ENCODE peak calls at places on chromosomes 13 and 19, in four cellular contexts. O is IMR-90, T is neural progenitor cell, Y is uterus. D is an unnamed sample.

GRCh38 chr19:46546194-46546896 is 50.7 kb upstream of the PNMA8B start:
- DNase-seq in O (peak; percentile 14), T (peak; percentile 51), Y (no peak), D (no peak)

GRCh38 chr13:21118180-21118579 is 56.8 kb upstream of the LATS2 start:
- DNase-seq in O (no peak), T (no peak), Y (no peak), D (no peak)

GRCh38 chr13:110287031-110287828 is 19.7 kb downstream of the COL4A1 start:
- DNase-seq in O (no peak), T (no peak), Y (no peak), D (peak; percentile 73)

GRCh38 chr13:32278456-32278855 is 36.7 kb downstream of the ZAR1L start:
- DNase-seq in O (peak; percentile 91), T (no peak), Y (no peak), D (no peak)

GRCh38 chr19:33098023-33098652 is 17.2 kb downstream of the GPATCH1 start:
- DNase-seq in O (no peak), T (no peak), Y (no peak), D (no peak)

GRCh38 chr19:7742991-7743390 is 4.3 kb downstream of the CD209 start:
- DNase-seq in O (no peak), T (no peak), Y (no peak), D (no peak)

GRCh38 chr13:78607409-78608253 is 4.3 kb upstream of the POU4F1 start:
- DNase-seq in O (no peak), T (peak; percentile 62), Y (no peak), D (no peak)

GRCh38 chr19:55368701-55369563 is 1.3 kb downstream of the IL11 start:
- DNase-seq in O (peak; percentile 49), T (peak; percentile 63), Y (no peak), D (no peak)

GRCh38 chr13:106105153-106105552 is 430.3 kb downstream of the EFNB2 start:
- DNase-seq in O (peak; percentile 11), T (no peak), Y (no peak), D (no peak)

GRCh38 chr13:59734393-59734792 is 429.3 kb downstream of the DIAPH3 start:
- DNase-seq in O (no peak), T (peak; percentile 44), Y (no peak), D (no peak)

GRCh38 chr19:15381864-15382263 is 2.3 kb upstream of the AKAP8 start:
- DNase-seq in O (no peak), T (no peak), Y (no peak), D (no peak)

GRCh38 chr13:43113603-43114002 is 90.2 kb downstream of the DNAJC15 start:
- DNase-seq in O (peak; percentile 70), T (no peak), Y (no peak), D (no peak)

GRCh38 chr13:42820450-42820849 is 39.1 kb downstream of the FAM216B start:
- DNase-seq in O (no peak), T (no peak), Y (no peak), D (no peak)

GRCh38 chr19:14113762-14114414 is 3.7 kb downstream of the PRKACA start:
- DNase-seq in O (no peak), T (no peak), Y (no peak), D (no peak)

GRCh38 chr13:99281811-99282263 is 23.7 kb upstream of the GPR18 start:
- DNase-seq in O (no peak), T (no peak), Y (no peak), D (no peak)

GRCh38 chr13:93529961-93530360 is 303.4 kb downstream of the GPC6 start:
- DNase-seq in O (peak; percentile 50), T (no peak), Y (no peak), D (no peak)

GRCh38 chr19:56507446-56508281 is at the start of gene ZNF471:
- DNase-seq in O (peak; percentile 98), T (peak; percentile 96), Y (peak; percentile 99), D (peak; percentile 98)

GRCh38 chr19:45569619-45570421 is 14.8 kb downstream of the OPA3 start:
- DNase-seq in O (no peak), T (peak; percentile 80), Y (no peak), D (no peak)

GRCh38 chr19:7415163-7415856 is 66.6 kb downstream of the ARHGEF18 start:
- DNase-seq in O (peak; percentile 86), T (no peak), Y (no peak), D (no peak)

GRCh38 chr19:50492303-50493052 is 15.8 kb upstream of the GARIN5A start:
- DNase-seq in O (no peak), T (peak; percentile 24), Y (no peak), D (no peak)

GRCh38 chr13:101449971-101450748 is 2.3 kb upstream of the ITGBL1 start:
- DNase-seq in O (peak; percentile 93), T (no peak), Y (no peak), D (no peak)

GRCh38 chr19:7458675-7459074 is 30.2 kb downstream of the PEX11G start:
- DNase-seq in O (no peak), T (no peak), Y (no peak), D (no peak)

GRCh38 chr13:113729329-113730019 is 29.6 kb upstream of the TMEM255B start:
- DNase-seq in O (no peak), T (no peak), Y (no peak), D (no peak)

GRCh38 chr19:33110201-33110910 is 21.6 kb upstream of the WDR88 start:
- DNase-seq in O (peak; percentile 87), T (no peak), Y (no peak), D (no peak)

DNA sequence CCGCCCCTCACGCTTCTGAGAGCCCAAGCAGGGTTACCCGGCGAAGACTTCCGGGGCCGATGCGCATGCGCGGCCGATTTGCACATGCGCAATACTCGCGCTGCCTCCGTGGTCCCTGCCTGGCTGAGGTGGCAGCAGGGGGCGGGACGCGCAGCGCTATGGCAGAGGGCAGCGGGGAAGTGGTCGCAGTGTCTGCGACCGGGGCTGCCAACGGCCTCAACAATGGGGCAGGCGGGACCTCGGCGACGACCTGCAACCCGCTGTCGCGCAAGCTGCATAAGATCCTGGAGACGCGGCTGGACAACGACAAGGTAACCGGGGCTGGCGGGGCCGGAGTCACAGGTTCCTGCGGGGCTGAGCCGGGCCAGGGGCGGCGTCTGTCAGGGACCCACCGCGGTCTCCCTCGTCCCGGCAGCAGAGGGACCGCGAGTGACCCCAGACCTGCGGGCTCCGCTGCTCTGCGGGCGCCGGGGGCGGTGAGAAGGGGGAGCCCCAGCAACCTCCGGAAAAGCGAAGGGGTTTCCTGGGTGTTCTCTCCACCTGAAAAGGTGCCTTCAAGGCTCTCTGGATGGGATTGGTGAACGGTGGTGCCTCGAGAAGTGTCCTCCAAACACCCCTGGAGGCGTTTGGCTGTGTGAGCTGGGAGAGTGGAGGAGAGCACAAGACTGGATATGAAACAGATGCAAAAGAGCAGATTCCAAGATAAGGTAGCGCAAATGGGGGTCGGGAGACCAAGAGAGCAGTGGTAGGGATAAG is at the start of gene COG6:
- DNase-seq in O (peak; percentile 80), T (peak; percentile 92), Y (peak; percentile 87), D (peak; percentile 91)
- TF ChIP-seq CTCF in O (no peak), T (no peak), Y (peak; percentile 32), D (no peak)

DNA sequence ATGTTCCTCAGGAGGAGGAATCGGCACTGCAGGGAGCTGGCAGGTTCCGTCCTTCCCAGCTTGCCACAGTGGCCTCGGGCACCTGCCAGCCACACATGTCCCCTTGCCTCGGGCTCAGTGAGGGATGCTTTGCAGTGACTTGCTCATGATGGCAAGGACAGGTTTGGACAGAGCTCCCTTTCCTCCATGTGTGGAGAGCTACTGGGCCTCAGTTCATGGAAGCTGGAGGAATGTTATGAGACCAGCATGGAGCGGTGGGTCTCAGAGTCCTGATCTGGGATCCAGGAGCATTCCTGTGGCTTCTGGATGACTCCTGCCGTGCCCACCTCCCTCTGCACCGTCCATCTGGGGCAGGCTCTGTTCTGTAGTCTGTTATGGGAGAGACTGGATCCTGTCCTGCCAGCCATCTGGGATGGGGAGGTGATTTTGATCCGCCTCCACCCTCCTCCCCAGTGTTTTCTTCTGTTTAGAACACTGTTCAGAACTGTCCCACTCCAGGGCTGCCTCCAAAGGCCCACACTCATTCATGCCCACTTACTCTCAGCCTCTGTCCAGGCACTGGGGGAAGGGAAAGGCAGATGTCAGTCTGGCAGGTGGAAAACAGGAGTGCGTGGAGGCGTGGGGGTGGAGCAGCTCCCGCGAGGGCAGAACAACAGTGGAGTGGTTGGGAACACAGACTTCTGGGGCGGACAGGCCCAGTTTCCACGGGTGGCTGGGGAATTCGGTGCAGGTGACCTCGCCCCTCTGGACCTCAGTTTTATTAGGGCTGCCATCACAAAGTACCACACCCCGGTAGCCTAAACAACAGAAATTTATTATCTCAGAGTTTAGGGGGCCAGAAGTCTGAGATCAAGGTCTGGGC is 59.4 kb downstream of the SIPA1L3 start:
- DNase-seq in O (peak; percentile 39), T (no peak), Y (no peak), D (no peak)
- H3K27ac ChIP-seq in O (no peak overlapping the region), T (no peak overlapping the region), Y (no peak overlapping the region), D (no peak overlapping the region)

DNA sequence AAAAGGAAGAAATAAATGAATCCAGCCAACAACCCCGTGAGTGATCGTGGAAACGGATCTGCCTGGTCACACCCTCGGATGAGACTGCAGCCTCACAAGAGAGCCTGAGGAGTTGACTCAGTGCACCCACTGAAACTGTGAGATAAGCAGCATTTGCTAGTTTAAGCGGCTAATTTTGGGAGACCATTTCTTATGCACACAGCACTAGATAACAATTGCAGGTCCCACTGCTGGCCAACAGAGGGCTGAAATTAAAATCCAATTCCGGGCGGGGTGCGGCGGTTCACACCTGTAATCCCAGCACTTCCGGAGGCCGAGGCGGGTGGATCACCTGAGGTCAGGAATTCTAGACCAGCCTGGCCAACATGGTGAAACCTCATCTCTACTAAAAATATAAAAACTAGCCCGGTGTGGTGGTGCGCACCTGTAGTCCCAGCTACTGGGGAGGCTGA is 3.6 kb downstream of the UQCR11 start:
- DNase-seq in O (no peak), T (no peak), Y (no peak), D (no peak)
- TF ChIP-seq CTCF in O (peak; percentile 4), T (peak; percentile 14), Y (no peak), D (no peak)

DNA sequence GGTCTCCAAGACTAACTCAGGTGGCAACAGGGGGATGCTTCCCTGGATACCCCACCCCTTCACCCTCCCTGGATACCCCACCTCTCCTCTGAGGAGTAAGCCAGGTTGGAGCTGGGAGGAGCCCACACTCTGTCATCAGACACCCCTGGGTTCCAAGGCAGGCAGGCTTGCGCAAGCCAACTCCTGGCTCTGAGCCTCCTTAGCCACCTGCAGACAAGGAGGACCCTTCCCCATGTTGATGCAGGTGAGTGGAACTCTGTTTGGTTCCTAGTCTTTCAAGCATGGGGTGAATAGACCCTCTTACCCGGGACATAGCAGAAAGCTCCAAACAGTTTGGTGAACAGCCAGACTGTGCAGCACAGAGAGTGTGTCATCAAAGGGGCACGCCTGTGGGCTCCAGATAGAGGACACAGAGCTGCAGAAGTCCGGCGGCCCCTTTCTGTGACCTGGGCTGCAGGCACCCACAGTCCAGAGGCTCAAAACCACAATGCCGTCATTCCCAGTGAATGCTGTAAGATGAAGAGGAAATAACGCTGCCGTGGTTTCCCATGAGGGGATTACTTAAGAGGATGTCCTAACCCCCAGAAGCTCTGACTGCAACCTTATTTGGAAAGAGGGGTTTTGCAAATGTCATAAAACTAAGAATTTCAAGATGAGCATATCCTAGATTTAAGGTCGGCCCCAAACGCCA is 12.1 kb upstream of the HAS1 start:
- DNase-seq in O (peak; percentile 3), T (no peak), Y (peak; percentile 20), D (no peak)
- H3K27ac ChIP-seq in O (no peak overlapping the region), T (no peak overlapping the region), Y (no peak overlapping the region), D (no peak overlapping the region)

DNA sequence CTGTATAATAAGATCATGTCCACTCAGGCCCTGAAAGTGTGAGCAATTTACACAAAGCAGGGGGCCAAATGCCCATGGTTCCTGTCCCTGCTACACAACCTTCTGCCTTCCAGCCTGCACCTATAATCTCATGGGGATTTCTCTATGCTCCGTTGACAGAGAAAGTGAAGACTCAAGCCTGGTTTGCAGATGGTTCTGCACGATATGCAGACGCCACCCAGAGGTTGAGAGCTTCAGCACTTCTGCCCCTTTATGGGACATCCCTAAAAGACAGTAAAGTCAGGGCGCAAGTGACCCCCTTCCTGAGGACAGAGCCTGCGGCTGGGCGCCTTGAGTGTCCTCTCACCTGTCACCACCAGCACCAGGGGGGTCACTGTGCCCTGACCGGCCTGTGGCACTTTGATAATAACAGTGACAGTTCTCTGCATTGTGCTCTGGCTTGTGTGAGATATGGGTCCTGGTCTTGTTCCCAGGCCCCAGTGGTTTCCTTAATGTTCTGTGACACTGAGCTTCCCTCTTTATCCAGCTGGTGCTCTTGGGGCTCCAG is 15.1 kb downstream of the LILRA5 start:
- DNase-seq in O (no peak), T (peak; percentile 9), Y (no peak), D (no peak)
- TF ChIP-seq CTCF in O (no peak), T (no peak), Y (no peak), D (no peak)

D was measured in coronary artery.